ENCODE peak calls at places on chromosomes 2 and 18, in nine cellular contexts. One of them, this sample, is unnamed.

GRCh38 chr18:45186832-45187231 is 428.4 kb upstream of the SLC14A2 start:
- DNase-seq in HEK293T: no peak
- DNase-seq in activated CD8-positive, alpha-beta memory T cell treated with anti-CD3 and anti-CD28 coated beads for 48 hours: no peak
- DNase-seq in aorta: no peak
- DNase-seq in GM23338: no peak
- DNase-seq in fibroblast of lung: no peak
- DNase-seq in uterus: no peak
- DNase-seq in NCI-H1694 treated with DMSO at 0.1 percent for 48 hours: no peak
- DNase-seq in omental fat pad: no peak
- DNase-seq in this sample: no peak

GRCh38 chr18:7021994-7022840 is 95.4 kb downstream of the LAMA1 start:
- DNase-seq in GM23338: no peak
- DNase-seq in activated CD8-positive, alpha-beta memory T cell treated with anti-CD3 and anti-CD28 coated beads for 48 hours: no peak
- DNase-seq in aorta: no peak
- DNase-seq in omental fat pad: no peak
- DNase-seq in uterus: no peak
- DNase-seq in NCI-H1694 treated with DMSO at 0.1 percent for 48 hours: peak
- DNase-seq in HEK293T: peak
- DNase-seq in fibroblast of lung: peak
- DNase-seq in this sample: no peak

GRCh38 chr2:134410831-134411231 is 157.0 kb downstream of the MGAT5 start:
- DNase-seq in GM23338: no peak
- DNase-seq in activated CD8-positive, alpha-beta memory T cell treated with anti-CD3 and anti-CD28 coated beads for 48 hours: no peak
- DNase-seq in uterus: no peak
- DNase-seq in fibroblast of lung: peak
- DNase-seq in HEK293T: no peak
- DNase-seq in aorta: no peak
- DNase-seq in omental fat pad: no peak
- DNase-seq in NCI-H1694 treated with DMSO at 0.1 percent for 48 hours: no peak
- DNase-seq in this sample: no peak

GRCh38 chr2:42234056-42234455 is 64.9 kb downstream of the EML4 start:
- DNase-seq in aorta: no peak
- DNase-seq in GM23338: peak
- DNase-seq in fibroblast of lung: peak
- DNase-seq in HEK293T: no peak
- DNase-seq in NCI-H1694 treated with DMSO at 0.1 percent for 48 hours: no peak
- DNase-seq in omental fat pad: no peak
- DNase-seq in uterus: no peak
- DNase-seq in activated CD8-positive, alpha-beta memory T cell treated with anti-CD3 and anti-CD28 coated beads for 48 hours: no peak
- DNase-seq in this sample: no peak

GRCh38 chr18:59697236-59697932 is at the start of gene CCBE1:
- DNase-seq in activated CD8-positive, alpha-beta memory T cell treated with anti-CD3 and anti-CD28 coated beads for 48 hours: peak
- DNase-seq in GM23338: peak
- DNase-seq in HEK293T: peak
- DNase-seq in omental fat pad: peak
- DNase-seq in fibroblast of lung: peak
- DNase-seq in aorta: peak
- DNase-seq in uterus: peak
- DNase-seq in NCI-H1694 treated with DMSO at 0.1 percent for 48 hours: no peak
- DNase-seq in this sample: peak

GRCh38 chr2:63642941-63643340 is 54.2 kb downstream of the MDH1 start:
- DNase-seq in omental fat pad: no peak
- DNase-seq in GM23338: no peak
- DNase-seq in uterus: no peak
- DNase-seq in HEK293T: no peak
- DNase-seq in activated CD8-positive, alpha-beta memory T cell treated with anti-CD3 and anti-CD28 coated beads for 48 hours: no peak
- DNase-seq in fibroblast of lung: no peak
- DNase-seq in NCI-H1694 treated with DMSO at 0.1 percent for 48 hours: no peak
- DNase-seq in aorta: no peak
- DNase-seq in this sample: no peak

GRCh38 chr2:73444202-73444601 is 58.6 kb downstream of the ALMS1 start:
- DNase-seq in activated CD8-positive, alpha-beta memory T cell treated with anti-CD3 and anti-CD28 coated beads for 48 hours: no peak
- DNase-seq in aorta: no peak
- DNase-seq in GM23338: no peak
- DNase-seq in uterus: no peak
- DNase-seq in HEK293T: no peak
- DNase-seq in omental fat pad: no peak
- DNase-seq in NCI-H1694 treated with DMSO at 0.1 percent for 48 hours: no peak
- DNase-seq in fibroblast of lung: no peak
- DNase-seq in this sample: no peak

GRCh38 chr2:74206180-74206688 is 7.8 kb downstream of the MTHFD2 start:
- DNase-seq in omental fat pad: no peak
- DNase-seq in aorta: no peak
- DNase-seq in GM23338: no peak
- DNase-seq in activated CD8-positive, alpha-beta memory T cell treated with anti-CD3 and anti-CD28 coated beads for 48 hours: no peak
- DNase-seq in uterus: no peak
- DNase-seq in HEK293T: no peak
- DNase-seq in fibroblast of lung: peak
- DNase-seq in NCI-H1694 treated with DMSO at 0.1 percent for 48 hours: no peak
- DNase-seq in this sample: no peak

GRCh38 chr2:157468931-157469708 is 25.2 kb upstream of the CYTIP start:
- DNase-seq in HEK293T: no peak
- DNase-seq in omental fat pad: no peak
- DNase-seq in aorta: no peak
- DNase-seq in GM23338: no peak
- DNase-seq in NCI-H1694 treated with DMSO at 0.1 percent for 48 hours: no peak
- DNase-seq in fibroblast of lung: peak
- DNase-seq in uterus: no peak
- DNase-seq in activated CD8-positive, alpha-beta memory T cell treated with anti-CD3 and anti-CD28 coated beads for 48 hours: no peak
- DNase-seq in this sample: no peak

GRCh38 chr18:37483221-37483971 is 82.2 kb downstream of the CELF4 start:
- DNase-seq in uterus: no peak
- DNase-seq in aorta: no peak
- DNase-seq in omental fat pad: no peak
- DNase-seq in activated CD8-positive, alpha-beta memory T cell treated with anti-CD3 and anti-CD28 coated beads for 48 hours: no peak
- DNase-seq in fibroblast of lung: peak
- DNase-seq in HEK293T: peak
- DNase-seq in GM23338: peak
- DNase-seq in NCI-H1694 treated with DMSO at 0.1 percent for 48 hours: no peak
- DNase-seq in this sample: no peak

GRCh38 chr2:12555012-12555645 is 161.6 kb upstream of the TRIB2 start:
- DNase-seq in uterus: no peak
- DNase-seq in fibroblast of lung: peak
- DNase-seq in aorta: no peak
- DNase-seq in NCI-H1694 treated with DMSO at 0.1 percent for 48 hours: no peak
- DNase-seq in HEK293T: no peak
- DNase-seq in activated CD8-positive, alpha-beta memory T cell treated with anti-CD3 and anti-CD28 coated beads for 48 hours: no peak
- DNase-seq in GM23338: no peak
- DNase-seq in omental fat pad: no peak
- DNase-seq in this sample: no peak

GRCh38 chr2:169512525-169512924 is 3.0 kb downstream of the KLHL41 start:
- DNase-seq in omental fat pad: no peak
- DNase-seq in GM23338: no peak
- DNase-seq in HEK293T: no peak
- DNase-seq in activated CD8-positive, alpha-beta memory T cell treated with anti-CD3 and anti-CD28 coated beads for 48 hours: no peak
- DNase-seq in uterus: no peak
- DNase-seq in aorta: no peak
- DNase-seq in NCI-H1694 treated with DMSO at 0.1 percent for 48 hours: no peak
- DNase-seq in fibroblast of lung: peak
- DNase-seq in this sample: no peak

GRCh38 chr2:234911271-234911670 is 40.5 kb upstream of the SH3BP4 start:
- DNase-seq in HEK293T: no peak
- DNase-seq in GM23338: no peak
- DNase-seq in fibroblast of lung: peak
- DNase-seq in activated CD8-positive, alpha-beta memory T cell treated with anti-CD3 and anti-CD28 coated beads for 48 hours: no peak
- DNase-seq in aorta: no peak
- DNase-seq in omental fat pad: no peak
- DNase-seq in NCI-H1694 treated with DMSO at 0.1 percent for 48 hours: no peak
- DNase-seq in uterus: no peak
- DNase-seq in this sample: no peak

GRCh38 chr2:179427065-179427464 is 162.4 kb upstream of the SESTD1 start:
- DNase-seq in omental fat pad: no peak
- DNase-seq in aorta: no peak
- DNase-seq in uterus: no peak
- DNase-seq in activated CD8-positive, alpha-beta memory T cell treated with anti-CD3 and anti-CD28 coated beads for 48 hours: no peak
- DNase-seq in GM23338: no peak
- DNase-seq in NCI-H1694 treated with DMSO at 0.1 percent for 48 hours: no peak
- DNase-seq in fibroblast of lung: no peak
- DNase-seq in HEK293T: no peak
- DNase-seq in this sample: no peak

GRCh38 chr2:54058449-54058848 is 57.0 kb upstream of the ACYP2 start:
- DNase-seq in NCI-H1694 treated with DMSO at 0.1 percent for 48 hours: no peak
- DNase-seq in uterus: no peak
- DNase-seq in omental fat pad: no peak
- DNase-seq in aorta: no peak
- DNase-seq in GM23338: no peak
- DNase-seq in HEK293T: no peak
- DNase-seq in activated CD8-positive, alpha-beta memory T cell treated with anti-CD3 and anti-CD28 coated beads for 48 hours: no peak
- DNase-seq in fibroblast of lung: no peak
- DNase-seq in this sample: no peak

GRCh38 chr2:176165598-176166055 is 8.5 kb downstream of the HOXD3 start:
- DNase-seq in GM23338: no peak
- DNase-seq in NCI-H1694 treated with DMSO at 0.1 percent for 48 hours: no peak
- DNase-seq in HEK293T: no peak
- DNase-seq in uterus: no peak
- DNase-seq in omental fat pad: no peak
- DNase-seq in fibroblast of lung: no peak
- DNase-seq in activated CD8-positive, alpha-beta memory T cell treated with anti-CD3 and anti-CD28 coated beads for 48 hours: no peak
- DNase-seq in aorta: no peak
- DNase-seq in this sample: no peak

GRCh38 chr2:1742300-1742679 is 2.0 kb downstream of the PXDN start:
- DNase-seq in activated CD8-positive, alpha-beta memory T cell treated with anti-CD3 and anti-CD28 coated beads for 48 hours: no peak
- DNase-seq in uterus: no peak
- DNase-seq in HEK293T: no peak
- DNase-seq in omental fat pad: peak
- DNase-seq in GM23338: no peak
- DNase-seq in aorta: peak
- DNase-seq in fibroblast of lung: peak
- DNase-seq in NCI-H1694 treated with DMSO at 0.1 percent for 48 hours: no peak
- DNase-seq in this sample: no peak

GRCh38 chr2:229085439-229085838 is 185.6 kb downstream of the PID1 start:
- DNase-seq in omental fat pad: no peak
- DNase-seq in NCI-H1694 treated with DMSO at 0.1 percent for 48 hours: no peak
- DNase-seq in aorta: no peak
- DNase-seq in fibroblast of lung: no peak
- DNase-seq in activated CD8-positive, alpha-beta memory T cell treated with anti-CD3 and anti-CD28 coated beads for 48 hours: no peak
- DNase-seq in uterus: no peak
- DNase-seq in HEK293T: no peak
- DNase-seq in GM23338: no peak
- DNase-seq in this sample: no peak

GRCh38 chr18:79575891-79576685 is 103.5 kb upstream of the CTDP1 start:
- DNase-seq in HEK293T: no peak
- DNase-seq in fibroblast of lung: peak
- DNase-seq in NCI-H1694 treated with DMSO at 0.1 percent for 48 hours: peak
- DNase-seq in aorta: peak
- DNase-seq in omental fat pad: peak
- DNase-seq in GM23338: no peak
- DNase-seq in activated CD8-positive, alpha-beta memory T cell treated with anti-CD3 and anti-CD28 coated beads for 48 hours: no peak
- DNase-seq in uterus: peak
- DNase-seq in this sample: peak

GRCh38 chr2:162221064-162221463 is 22.2 kb downstream of the FAP start:
- DNase-seq in activated CD8-positive, alpha-beta memory T cell treated with anti-CD3 and anti-CD28 coated beads for 48 hours: peak
- DNase-seq in uterus: peak
- DNase-seq in HEK293T: peak
- DNase-seq in aorta: peak
- DNase-seq in omental fat pad: peak
- DNase-seq in NCI-H1694 treated with DMSO at 0.1 percent for 48 hours: no peak
- DNase-seq in GM23338: peak
- DNase-seq in fibroblast of lung: peak
- DNase-seq in this sample: peak

GRCh38 chr2:109481196-109481555 is 132.6 kb downstream of the SEPTIN10 start:
- DNase-seq in NCI-H1694 treated with DMSO at 0.1 percent for 48 hours: peak
- DNase-seq in HEK293T: no peak
- DNase-seq in omental fat pad: no peak
- DNase-seq in aorta: peak
- DNase-seq in uterus: no peak
- DNase-seq in fibroblast of lung: no peak
- DNase-seq in GM23338: no peak
- DNase-seq in activated CD8-positive, alpha-beta memory T cell treated with anti-CD3 and anti-CD28 coated beads for 48 hours: no peak
- DNase-seq in this sample: no peak

GRCh38 chr2:30514861-30515435 is 67.9 kb downstream of the LCLAT1 start:
- DNase-seq in GM23338: no peak
- DNase-seq in omental fat pad: no peak
- DNase-seq in aorta: no peak
- DNase-seq in fibroblast of lung: no peak
- DNase-seq in activated CD8-positive, alpha-beta memory T cell treated with anti-CD3 and anti-CD28 coated beads for 48 hours: no peak
- DNase-seq in HEK293T: no peak
- DNase-seq in NCI-H1694 treated with DMSO at 0.1 percent for 48 hours: no peak
- DNase-seq in uterus: no peak
- DNase-seq in this sample: no peak

GRCh38 chr2:74553892-74554820 is at the start of the genes DOK1 and LOXL3:
- DNase-seq in HEK293T: peak
- DNase-seq in fibroblast of lung: peak
- DNase-seq in activated CD8-positive, alpha-beta memory T cell treated with anti-CD3 and anti-CD28 coated beads for 48 hours: peak
- DNase-seq in aorta: peak
- DNase-seq in omental fat pad: peak
- DNase-seq in uterus: peak
- DNase-seq in NCI-H1694 treated with DMSO at 0.1 percent for 48 hours: no peak
- DNase-seq in GM23338: peak
- DNase-seq in this sample: peak